ENCODE peak calls at places on chromosomes 3 and 15, in four cellular contexts. T is BE2C, Z is T-helper 2 cell, S is GM23248. A is an unnamed sample.

GRCh38 chr3:16315623-16316022 is 50.6 kb downstream of the OXNAD1 start:
- DNase-seq in S (no peak), T (no peak), Z (no peak), A (no peak)

GRCh38 chr15:49830411-49830810 is 209.6 kb downstream of the DTWD1 start:
- DNase-seq in Z (no peak), T (no peak), S (peak), A (no peak)

GRCh38 chr3:46935168-46935858 is 41.2 kb downstream of the CCDC12 start:
- DNase-seq in S (peak), T (peak), Z (no peak), A (peak)

GRCh38 chr15:96350884-96351639 is 20.6 kb downstream of the NR2F2 start:
- DNase-seq in S (no peak), T (no peak), Z (no peak), A (no peak)

GRCh38 chr3:139718415-139718814 is 40.6 kb upstream of the NMNAT3 start:
- DNase-seq in S (peak), T (peak), Z (no peak), A (peak)

GRCh38 chr3:140529558-140529957 is 148.3 kb upstream of the TRIM42 start:
- DNase-seq in Z (no peak), T (no peak), S (no peak), A (no peak)

GRCh38 chr3:159265705-159266104 is 463.9 kb downstream of the MFSD1 start:
- DNase-seq in Z (no peak), T (peak), S (no peak), A (peak)

GRCh38 chr3:58508437-58508836 is 16.5 kb downstream of the KCTD6 start:
- DNase-seq in S (no peak), T (no peak), Z (no peak), A (no peak)

GRCh38 chr3:174206607-174207192 is 652.4 kb upstream of the NAALADL2 start:
- DNase-seq in S (peak), Z (no peak), T (no peak), A (no peak)

GRCh38 chr15:83612226-83612625 is 41.7 kb upstream of the ADAMTSL3 start:
- DNase-seq in T (no peak), S (no peak), Z (no peak), A (no peak)

GRCh38 chr3:197896421-197896820 is 53.6 kb upstream of the RPL35A start:
- DNase-seq in T (no peak), Z (no peak), S (no peak), A (no peak)

GRCh38 chr3:195421410-195421809 is 21.4 kb downstream of the ACAP2 start:
- DNase-seq in T (no peak), S (peak), Z (no peak), A (no peak)

GRCh38 chr15:35444557-35445204 is 101.3 kb downstream of the DPH6 start:
- DNase-seq in Z (no peak), S (peak), T (peak), A (peak)

GRCh38 chr15:89307046-89307587 is 27.5 kb downstream of the POLG start:
- DNase-seq in Z (no peak), T (no peak), S (peak), A (no peak)

GRCh38 chr15:70717237-70717793 is 46.0 kb downstream of the UACA start:
- DNase-seq in T (no peak), S (no peak), Z (no peak), A (no peak)

GRCh38 chr15:51938286-51938685 is 33.3 kb downstream of the LEO1 start:
- DNase-seq in Z (no peak), S (no peak), T (no peak), A (no peak)

GRCh38 chr3:186413615-186414415 is 51.8 kb upstream of the DGKG start:
- DNase-seq in Z (no peak), S (peak), T (no peak), A (peak)

GRCh38 chr3:159191454-159191853 is 389.6 kb downstream of the MFSD1 start:
- DNase-seq in S (peak), Z (no peak), T (no peak), A (no peak)

GRCh38 chr3:161305095-161305991 is 66.0 kb downstream of the SPTSSB start:
- DNase-seq in S (peak), T (no peak), Z (no peak), A (peak)

GRCh38 chr3:13537926-13538325 is 11.0 kb upstream of the FBLN2 start:
- DNase-seq in Z (no peak), T (no peak), S (peak), A (no peak)

GRCh38 chr15:39304201-39304841 is 276.6 kb upstream of the THBS1 start:
- DNase-seq in Z (no peak), T (no peak), S (peak), A (no peak)

GRCh38 chr3:126259411-126260391 is 79.3 kb upstream of the ALDH1L1 start:
- DNase-seq in S (peak), Z (no peak), T (peak), A (peak)

GRCh38 chr3:64915778-64916177 is 228.0 kb upstream of the ADAMTS9 start:
- DNase-seq in Z (no peak), S (peak), T (no peak), A (no peak)

GRCh38 chr15:61994216-61994615 is 66.0 kb downstream of the VPS13C start:
- DNase-seq in S (peak), T (no peak), Z (no peak), A (no peak)

GRCh38 chr3:25306066-25306465 is 122.0 kb upstream of the RARB start:
- DNase-seq in Z (no peak), T (no peak), S (no peak), A (no peak)

GRCh38 chr3:133464573-133464972 is 64.7 kb downstream of the BFSP2 start:
- DNase-seq in T (no peak), Z (no peak), S (peak), A (peak)

GRCh38 chr3:38039101-38039898 is at the start of gene DLEC1:
- DNase-seq in Z (peak), S (no peak), T (peak), A (no peak)

GRCh38 chr15:66841953-66842681 is 140.1 kb downstream of the SMAD6 start:
- DNase-seq in Z (no peak), S (peak), T (peak), A (peak)

GRCh38 chr3:42518800-42519567 is 16.5 kb downstream of the VIPR1 start:
- DNase-seq in T (no peak), Z (peak), S (no peak), A (no peak)

GRCh38 chr3:10286596-10287295 is 6.0 kb downstream of the GHRL start:
- DNase-seq in S (peak), T (no peak), Z (peak), A (peak)

GRCh38 chr3:113261996-113262665 is 50.8 kb downstream of the BOC start:
- DNase-seq in T (no peak), S (peak), Z (no peak), A (no peak)

GRCh38 chr15:80070840-80071239 is 11.4 kb downstream of the ZFAND6 start:
- DNase-seq in T (no peak), Z (no peak), S (peak), A (no peak)

GRCh38 chr15:78873796-78874761 is 1.4 kb downstream of the MORF4L1 start:
- DNase-seq in T (no peak), S (peak), Z (peak), A (no peak)

GRCh38 chr3:75144396-75144795 is 519.7 kb upstream of the FRG2C start:
- DNase-seq in T (no peak), Z (no peak), S (no peak), A (no peak)

GRCh38 chr3:11091088-11091590 is 63.2 kb upstream of the HRH1 start:
- DNase-seq in T (no peak), S (peak), Z (no peak), A (no peak)

GRCh38 chr3:132242095-132242494 is 75.1 kb upstream of the ACP3 start:
- DNase-seq in T (no peak), S (no peak), Z (no peak), A (no peak)

GRCh38 chr3:169410430-169410829 is 253.1 kb downstream of the MECOM start:
- DNase-seq in S (no peak), T (no peak), Z (no peak), A (no peak)

GRCh38 chr15:92624401-92624991 is 31.1 kb downstream of the FAM174B start:
- DNase-seq in S (peak), T (no peak), Z (no peak), A (no peak)

A was measured in SK-N-SH.